ENCODE peak calls at places on chromosomes 4 and X, in five cellular contexts. D is GM06990; Y is natural killer cell; S is non-pigmented ciliary epithelial cell; O is stimulated activated CD4-positive, alpha-beta T cell treated with anti-CD3 and anti-CD28 coated beads, Interleukin-4, amount 100 ng/mL, for 48 hours. M is an unnamed sample.
A peak's percentile ranks its signal among the peaks of the same experiment; 100 is the strongest.

GRCh38 chr4:33882246-33882990 is 2361.9 kb downstream of the ARAP2 start:
- DNase-seq in S (peak; percentile 8), O (no peak), Y (no peak), D (no peak), M (no peak)

GRCh38 chrX:5051831-5052491 is 1176.7 kb downstream of the NLGN4X start:
- DNase-seq in O (no peak), S (peak; percentile 79), D (no peak), Y (no peak), M (no peak)

GRCh38 chr4:165502919-165503907 is 124.4 kb downstream of the CPE start:
- DNase-seq in Y (no peak), O (no peak), S (no peak), D (no peak), M (no peak)

GRCh38 chr4:16969696-16970135 is 71.3 kb upstream of the LDB2 start:
- DNase-seq in S (peak; percentile 42), D (no peak), O (no peak), Y (no peak), M (no peak)

GRCh38 chr4:147136308-147136707 is 190.6 kb upstream of the TTC29 start:
- DNase-seq in D (no peak), Y (no peak), O (no peak), S (peak; percentile 26), M (no peak)

GRCh38 chr4:57378766-57379165 is 268.6 kb upstream of the IGFBP7 start:
- DNase-seq in D (no peak), Y (no peak), O (no peak), S (no peak), M (no peak)

GRCh38 chrX:66163849-66164401 is at the start of gene HEPH:
- DNase-seq in O (no peak), S (no peak), Y (no peak), D (no peak), M (no peak)

GRCh38 chrX:155997436-155997835 is at the start of gene IL9R:
- DNase-seq in D (peak; percentile 39), Y (peak; percentile 30), O (peak; percentile 25), S (no peak), M (no peak)

GRCh38 chr4:76198411-76199237 is 15.0 kb downstream of the SCARB2 start:
- DNase-seq in D (peak; percentile 70), O (no peak), Y (no peak), S (peak; percentile 80), M (no peak)

GRCh38 chr4:54723220-54723619 is 65.5 kb downstream of the KIT start:
- DNase-seq in Y (no peak), O (no peak), D (no peak), S (no peak), M (no peak)

GRCh38 chrX:22314211-22314610 is 41.5 kb downstream of the CBLL2 start:
- DNase-seq in S (no peak), Y (no peak), D (no peak), O (no peak), M (no peak)

GRCh38 chr4:151455212-151455611 is 46.2 kb downstream of the FHIP1A start:
- DNase-seq in D (no peak), S (no peak), Y (no peak), O (no peak), M (no peak)

GRCh38 chr4:125639182-125639621 is 324.4 kb downstream of the FAT4 start:
- DNase-seq in S (peak; percentile 9), D (no peak), Y (no peak), O (no peak), M (no peak)

GRCh38 chr4:187251896-187252295 is 528.2 kb upstream of the FAT1 start:
- DNase-seq in S (no peak), Y (no peak), D (no peak), O (no peak), M (no peak)

GRCh38 chr4:143311924-143312323 is 24.8 kb upstream of the GAB1 start:
- DNase-seq in Y (no peak), D (no peak), O (no peak), S (no peak), M (no peak)

GRCh38 chr4:87505862-87506261 is 23.3 kb downstream of the SPARCL1 start:
- DNase-seq in D (no peak), O (no peak), S (no peak), Y (no peak), M (no peak)